ENCODE peak calls at places on chromosome 3, in five cellular contexts. N is A549, W is HepG2, V is GM12878, T is H1. R is an unnamed sample.

GRCh38 chr3:144344925-144345548 is 373.4 kb downstream of the DIPK2A start:
- DNase-seq in V (no peak), W (no peak), N (no peak), T (no peak), R (no peak)

GRCh38 chr3:112974894-112975293 is at the start of gene CD200R1:
- DNase-seq in T (no peak), N (no peak), V (no peak), W (no peak), R (no peak)

GRCh38 chr3:157335677-157336076 is 101.0 kb upstream of the PTX3 start:
- DNase-seq in W (no peak), V (no peak), N (peak), T (peak), R (no peak)

GRCh38 chr3:96678325-96678724 is 136.1 kb upstream of the EPHA6 start:
- DNase-seq in V (no peak), N (no peak), W (no peak), T (no peak), R (no peak)

GRCh38 chr3:55795296-55795695 is 308.2 kb upstream of the WNT5A start:
- DNase-seq in T (no peak), V (no peak), W (no peak), N (no peak), R (no peak)

GRCh38 chr3:169305460-169305859 is 358.1 kb downstream of the MECOM start:
- DNase-seq in N (no peak), V (no peak), T (no peak), W (no peak), R (no peak)

GRCh38 chr3:188090626-188091309 is 63.2 kb upstream of the LPP start:
- DNase-seq in T (no peak), W (no peak), V (no peak), N (no peak), R (no peak)

GRCh38 chr3:151708868-151709267 is 24.9 kb upstream of the AADACL2 start:
- DNase-seq in T (no peak), V (no peak), W (no peak), N (no peak), R (no peak)

GRCh38 chr3:79406175-79406574 is 361.6 kb downstream of the ROBO1 start:
- DNase-seq in W (no peak), N (no peak), T (no peak), V (no peak), R (no peak)

GRCh38 chr3:57999423-58000115 is 8.7 kb upstream of the FLNB start:
- DNase-seq in N (peak), T (no peak), V (no peak), W (peak), R (no peak)
- TF ChIP-seq RAD21 in N (no peak), T (no peak), V (no peak), W (no peak), R (no peak)

GRCh38 chr3:45688882-45689786 is at the start of gene SACM1L:
- DNase-seq in N (peak), W (peak), T (peak), V (peak), R (peak)
- TF ChIP-seq EP300 in N (no peak), W (no peak), T (no peak), V (no peak), R (peak)

DNA sequence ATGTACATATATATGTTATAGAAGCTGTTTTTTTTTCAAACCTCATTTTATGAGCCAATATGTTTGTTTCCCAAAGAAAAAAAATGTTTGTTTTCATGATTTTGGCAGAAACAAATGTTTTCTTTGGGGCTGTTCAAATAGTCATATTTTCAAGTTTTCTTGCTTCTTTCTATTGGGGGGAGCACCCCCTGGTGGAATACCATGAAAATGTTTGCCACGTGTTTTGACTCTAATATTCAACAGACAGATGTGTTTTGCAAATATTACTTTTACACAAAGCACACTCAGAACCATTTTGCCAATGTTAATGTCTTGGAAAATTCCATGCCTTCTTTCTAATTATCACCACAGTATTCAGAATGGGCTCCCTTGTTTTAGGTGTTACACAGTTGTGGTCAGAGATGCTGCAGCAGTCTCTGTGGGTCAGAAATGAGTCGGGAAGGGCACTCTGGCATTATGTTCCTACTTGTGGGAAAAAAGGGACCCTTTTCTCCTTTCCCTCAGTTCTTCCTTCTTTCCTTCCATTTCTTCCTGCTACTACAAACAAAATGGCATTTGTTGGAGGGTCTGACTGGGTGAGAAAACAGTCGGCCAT is 817.0 kb downstream of the TUSC7 start:
- DNase-seq in W (peak), N (peak), V (no peak), T (no peak), R (no peak)
- TF ChIP-seq MAX in W (no peak), N (peak), V (no peak), T (no peak), R (peak)

GRCh38 chr3:25069970-25070369 is 358.1 kb upstream of the RARB start:
- DNase-seq in V (no peak), N (no peak), T (no peak), W (no peak), R (no peak)

DNA sequence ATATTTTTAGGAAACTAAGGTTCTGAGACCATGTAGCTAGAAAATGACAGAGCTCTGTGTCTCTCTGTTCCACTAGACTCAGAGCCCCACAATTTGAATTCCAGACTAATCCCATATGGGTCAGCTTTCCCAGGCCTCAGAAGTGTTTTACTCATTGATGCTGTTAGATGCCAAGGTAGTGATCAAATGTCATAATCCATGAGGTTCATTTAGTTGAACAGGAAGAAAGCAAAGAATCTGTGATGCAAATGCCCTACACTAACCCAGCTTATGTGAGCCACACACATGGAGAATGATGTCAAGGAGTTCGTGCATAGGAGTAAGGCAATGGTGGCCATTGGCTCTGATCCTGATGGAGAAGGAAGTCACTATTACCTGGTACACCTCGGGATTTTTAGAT is 363.4 kb upstream of the RARB start:
- DNase-seq in N (no peak), W (no peak), V (no peak), T (no peak), R (no peak)
- TF ChIP-seq RAD21 in N (no peak), W (no peak), V (no peak), T (no peak), R (no peak)

DNA sequence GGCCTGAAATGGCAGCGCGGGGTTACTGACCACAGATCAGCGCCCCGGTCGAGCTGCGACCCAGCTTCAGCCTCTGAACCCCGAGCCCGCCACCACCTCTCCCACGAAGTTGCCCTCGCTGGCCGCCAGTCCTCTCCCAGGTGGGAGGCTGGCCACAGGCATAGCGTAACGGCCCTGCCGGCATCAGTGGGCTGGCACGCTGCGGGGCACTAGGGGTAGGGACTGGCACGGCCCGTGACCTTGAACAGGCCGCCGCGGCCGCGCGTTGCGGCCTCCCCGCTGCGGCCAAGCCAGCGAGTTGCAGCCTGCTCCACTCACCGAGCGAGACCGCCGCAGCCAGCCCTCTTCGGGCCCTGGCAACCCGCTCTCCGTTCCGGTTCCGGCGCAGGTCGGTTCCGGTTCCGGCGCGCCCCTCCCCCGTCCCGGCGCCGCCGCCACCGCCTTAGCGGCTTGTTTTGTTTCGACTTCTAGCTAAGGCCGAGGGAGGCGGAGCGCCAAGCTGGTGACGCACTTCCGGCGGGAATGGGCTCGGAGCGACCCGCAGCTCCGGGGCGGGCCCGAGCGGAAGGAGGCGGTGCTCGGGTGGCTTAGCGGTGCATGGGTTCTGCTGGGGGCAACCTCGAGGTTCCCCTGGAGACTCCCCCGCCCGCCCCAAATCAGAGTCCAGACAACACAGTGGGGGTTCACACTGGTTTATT is at the start of gene USP19:
- DNase-seq in V (peak), T (peak), W (peak), N (peak), R (peak)
- TF ChIP-seq EP300 in V (no peak), T (no peak), W (no peak), N (no peak), R (no peak)

GRCh38 chr3:131077904-131078303 is 51.2 kb downstream of the NEK11 start:
- DNase-seq in N (no peak), W (no peak), T (peak), V (no peak), R (no peak)

GRCh38 chr3:131082246-131082645 is 55.6 kb downstream of the NEK11 start:
- DNase-seq in W (no peak), T (no peak), V (no peak), N (no peak), R (no peak)

GRCh38 chr3:131081224-131081623 is 54.5 kb downstream of the NEK11 start:
- DNase-seq in V (no peak), W (no peak), N (no peak), T (no peak), R (no peak)

GRCh38 chr3:131083190-131083863 is 56.6 kb downstream of the NEK11 start:
- DNase-seq in T (no peak), V (no peak), N (no peak), W (no peak), R (peak)
- TF ChIP-seq MAX in T (no peak), V (no peak), N (no peak), W (no peak), R (no peak)

R was measured in SK-N-SH.